ENCODE peak calls at places on chromosome 7, in four cellular contexts. Y is dorsolateral prefrontal cortex, E is ovary, G is prostate gland. U is an unnamed sample. For H3K27me3, the result is how much of the 10 kb centered on the place peaks cover.

GRCh38 chr7:107995184-107996071 is 7.5 kb downstream of the LAMB1 start:
- DNase-seq in Y (no peak), E (no peak), G (no peak), U (peak)

GRCh38 chr7:39904077-39904486 is 46.0 kb upstream of the CDK13 start:
- DNase-seq in Y (no peak), E (no peak), G (no peak), U (no peak)

GRCh38 chr7:9488555-9488954 is 1055.1 kb downstream of the NXPH1 start:
- DNase-seq in Y (no peak), E (no peak), G (no peak), U (no peak)

GRCh38 chr7:141660259-141660658 is 41.7 kb downstream of the DENND11 start:
- DNase-seq in Y (no peak), E (no peak), G (no peak), U (no peak)

GRCh38 chr7:91357929-91358328 is 93.7 kb downstream of the FZD1 start:
- DNase-seq in Y (no peak), E (no peak), G (peak), U (no peak)

GRCh38 chr7:40986351-40986873 is 716.5 kb downstream of the INHBA start:
- DNase-seq in Y (no peak), E (no peak), G (no peak), U (no peak)

GRCh38 chr7:74373536-74373935 is 80.2 kb upstream of the GTF2IRD1 start:
- DNase-seq in Y (no peak), E (no peak), G (no peak), U (no peak)

GRCh38 chr7:148856035-148856881 is 27.8 kb downstream of the EZH2 start:
- DNase-seq in Y (no peak), E (no peak), G (peak), U (peak)

GRCh38 chr7:116665447-116665996 is 6.5 kb upstream of the MET start:
- DNase-seq in Y (no peak), E (no peak), G (no peak), U (no peak)

GRCh38 chr7:131365876-131366275 is 38.2 kb downstream of the MKLN1 start:
- DNase-seq in Y (no peak), E (no peak), G (no peak), U (no peak)

GRCh38 chr7:123649956-123650355 is 5.7 kb upstream of the LMOD2 start:
- DNase-seq in Y (no peak), E (no peak), G (no peak), U (no peak)

GRCh38 chr7:2149672-2150444 is 82.9 kb downstream of the MAD1L1 start:
- DNase-seq in Y (no peak), E (no peak), G (no peak), U (no peak)

GRCh38 chr7:57203161-57203791 is 71.0 kb upstream of the ZNF479 start:
- DNase-seq in Y (peak), E (no peak), G (no peak), U (no peak)

GRCh38 chr7:101108961-101109360 is 17.9 kb upstream of the SERPINE1 start:
- DNase-seq in Y (no peak), E (no peak), G (no peak), U (no peak)

GRCh38 chr7:151179946-151180345 is 7.1 kb downstream of the ASB10 start:
- DNase-seq in Y (no peak), E (no peak), G (no peak), U (peak)

GRCh38 chr7:150453186-150453585 is 2.8 kb downstream of the GIMAP8 start:
- DNase-seq in Y (no peak), E (no peak), G (no peak), U (no peak)

GRCh38 chr7:2945171-2945570 is 98.5 kb downstream of the CARD11 start:
- DNase-seq in Y (no peak), E (no peak), G (no peak), U (no peak)

GRCh38 chr7:151432658-151433521 is 7.1 kb downstream of the CRYGN start:
- DNase-seq in Y (no peak), E (peak), G (no peak), U (peak)

GRCh38 chr7:2738766-2739549 is 51.0 kb downstream of the AMZ1 start:
- DNase-seq in Y (no peak), E (peak), G (no peak), U (peak)

GRCh38 chr7:80997841-80998240 is 79.0 kb upstream of the SEMA3C start:
- DNase-seq in Y (no peak), E (no peak), G (no peak), U (no peak)

GRCh38 chr7:36191292-36191920 is 38.4 kb downstream of the EEPD1 start:
- DNase-seq in Y (no peak), E (peak), G (no peak), U (no peak)

GRCh38 chr7:107945332-107945731 is 54.3 kb downstream of the DLD start:
- DNase-seq in Y (no peak), E (no peak), G (no peak), U (no peak)

GRCh38 chr7:55309040-55309991 is 55.8 kb upstream of the LANCL2 start:
- DNase-seq in Y (no peak), E (no peak), G (no peak), U (no peak)

GRCh38 chr7:116249969-116250553 is 39.7 kb downstream of the TES start:
- DNase-seq in Y (no peak), E (no peak), G (no peak), U (peak)

GRCh38 chr7:96720843-96721242 is 11.2 kb upstream of the SEM1 start:
- DNase-seq in Y (no peak), E (peak), G (peak), U (no peak)

GRCh38 chr7:136501151-136501550 is 367.3 kb upstream of the CHRM2 start:
- DNase-seq in Y (no peak), E (no peak), G (no peak), U (no peak)

GRCh38 chr7:112122835-112123234 is 83.4 kb downstream of the DOCK4 start:
- DNase-seq in Y (no peak), E (no peak), G (no peak), U (no peak)

GRCh38 chr7:16421333-16422099 is at the start of gene CRPPA:
- DNase-seq in Y (no peak), E (peak), G (peak), U (peak)

GRCh38 chr7:3234851-3235250 is 66.2 kb upstream of the SDK1 start:
- DNase-seq in Y (no peak), E (no peak), G (no peak), U (no peak)

GRCh38 chr7:113263749-113264148 is 145.4 kb upstream of the SMIM30 start:
- DNase-seq in Y (no peak), E (no peak), G (no peak), U (no peak)

GRCh38 chr7:106290319-106290718 is 5.5 kb upstream of the NAMPT start:
- DNase-seq in Y (no peak), E (no peak), G (no peak), U (no peak)

GRCh38 chr7:130865408-130866236 is 131.6 kb upstream of the KLF14 start:
- DNase-seq in Y (no peak), E (no peak), G (no peak), U (peak)

DNA sequence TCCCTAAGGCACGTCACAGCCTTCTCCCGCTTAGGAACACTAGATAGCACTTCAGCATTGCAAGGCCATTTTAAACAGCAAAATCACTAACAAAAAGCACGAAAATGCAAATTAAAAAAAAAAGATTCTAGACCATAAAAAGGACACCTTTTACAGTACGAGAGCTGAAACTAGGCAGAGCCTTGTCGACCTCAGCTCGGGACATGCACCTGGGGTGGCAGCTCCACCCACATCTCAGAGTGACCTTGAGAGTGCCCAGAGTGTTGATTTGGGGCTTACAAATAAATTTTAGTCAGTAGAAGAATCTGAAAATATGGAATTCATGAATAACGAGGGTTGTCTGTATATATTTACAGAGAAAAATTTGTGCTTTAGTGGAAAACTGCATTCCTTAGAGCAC is 1.1 kb downstream of the MRPS24 start:
- DNase-seq in Y (no peak), E (no peak), G (no peak), U (no peak)
- H3K4me3 ChIP-seq in Y (peak), E (no peak), G (no peak), U (peak)

GRCh38 chr7:157687158-157687557 is 350.4 kb downstream of the DNAJB6 start:
- DNase-seq in Y (no peak), E (no peak), G (no peak), U (no peak)
- H3K27me3 ChIP-seq in Y (under half), E (under half), G (half or more), U (half or more)

GRCh38 chr7:102291056-102291915 is 4.6 kb downstream of the SH2B2 start:
- DNase-seq in Y (no peak), E (no peak), G (no peak), U (peak)
- H3K4me3 ChIP-seq in Y (no peak), E (no peak), G (no peak), U (no peak)

GRCh38 chr7:128679920-128680319 is 7.8 kb downstream of the GARIN1A start:
- DNase-seq in Y (no peak), E (no peak), G (no peak), U (no peak)
- H3K27me3 ChIP-seq in Y (under half), E (under half), G (under half), U (under half)

DNA sequence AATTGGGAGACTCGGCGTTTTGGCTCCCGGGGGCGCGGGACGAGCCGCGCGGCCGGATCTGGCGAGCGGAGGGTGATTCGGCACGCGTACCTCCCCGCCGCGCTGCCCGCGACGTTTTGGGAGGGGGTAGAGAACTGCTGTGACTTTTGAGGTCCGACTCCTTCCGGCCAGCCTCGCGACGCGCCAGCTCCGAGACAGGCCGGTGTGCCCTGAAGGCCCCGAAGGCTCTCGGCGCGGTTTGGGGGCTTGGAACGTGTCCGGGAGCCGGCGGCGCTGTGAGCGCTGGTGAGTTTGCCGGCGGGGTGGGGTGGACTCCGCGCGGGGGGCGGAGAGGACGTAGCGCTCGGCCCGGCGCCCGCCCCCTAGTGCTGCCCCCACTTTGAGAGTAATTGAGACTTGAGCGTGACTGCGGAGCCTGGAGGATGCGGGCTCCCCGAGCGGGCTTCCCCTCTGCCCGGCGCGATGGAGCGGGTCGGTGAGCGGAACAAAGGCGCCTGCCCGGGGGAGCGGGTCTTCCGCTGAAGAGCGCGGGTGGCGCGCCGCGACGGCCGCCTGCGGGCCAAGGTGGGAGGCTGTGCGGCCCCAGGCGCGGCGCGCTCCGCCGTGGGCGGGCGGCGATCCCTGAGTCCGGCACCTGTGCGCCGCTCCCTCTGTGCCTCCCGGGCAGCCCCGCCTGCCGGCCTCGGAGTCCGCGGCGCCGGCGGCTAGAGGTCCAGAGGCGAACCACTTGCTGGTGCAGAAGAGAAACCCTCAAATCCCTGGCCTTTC is at the start of gene GALNT17:
- DNase-seq in Y (peak), E (peak), G (peak), U (peak)
- H3K4me3 ChIP-seq in Y (peak), E (peak), G (peak), U (peak)

GRCh38 chr7:157027568-157028527 is 17.4 kb upstream of the MNX1 start:
- DNase-seq in Y (no peak), E (no peak), G (no peak), U (peak)

GRCh38 chr7:157022681-157023588 is 12.5 kb upstream of the MNX1 start:
- DNase-seq in Y (no peak), E (no peak), G (no peak), U (peak)

GRCh38 chr7:157023589-157023905 is 13.1 kb upstream of the MNX1 start:
- DNase-seq in Y (no peak), E (no peak), G (no peak), U (no peak)

GRCh38 chr7:157021893-157022680 is 11.6 kb upstream of the MNX1 start:
- DNase-seq in Y (no peak), E (no peak), G (no peak), U (peak)

GRCh38 chr7:157024716-157025115 is 14.3 kb upstream of the MNX1 start:
- DNase-seq in Y (no peak), E (no peak), G (no peak), U (no peak)
- H3K27me3 ChIP-seq in Y (half or more), E (under half), G (under half), U (half or more)

GRCh38 chr7:50667789-50668226 is 102.6 kb upstream of the DDC start:
- DNase-seq in Y (no peak), E (peak), G (no peak), U (no peak)
- H3K4me3 ChIP-seq in Y (no peak), E (no peak), G (no peak), U (no peak)

DNA sequence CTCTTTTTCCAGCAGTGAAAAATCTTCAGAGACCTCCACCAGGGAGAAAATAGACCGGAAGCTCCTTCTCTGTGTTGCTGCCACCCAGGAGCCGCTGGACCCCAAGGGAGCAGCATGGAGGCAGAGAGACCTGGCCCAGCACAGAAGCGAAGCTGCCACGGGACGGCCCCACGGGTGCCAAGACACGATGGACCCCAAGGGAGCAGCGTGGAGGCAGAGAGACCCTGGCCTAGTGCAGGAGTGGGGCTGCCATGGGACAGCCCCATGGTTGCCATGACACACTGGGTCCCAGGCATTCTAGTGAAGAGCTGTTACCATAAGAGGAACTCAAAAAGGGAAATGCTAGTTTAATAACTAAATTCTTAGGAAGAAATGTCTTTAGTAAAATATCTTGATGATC is 186.3 kb downstream of the PTPRN2 start:
- DNase-seq in Y (no peak), E (no peak), G (no peak), U (no peak)
- H3K27me3 ChIP-seq in Y (under half), E (under half), G (under half), U (under half)

GRCh38 chr7:29146082-29146706 is at the start of gene CPVL:
- DNase-seq in Y (no peak), E (peak), G (peak), U (peak)
- H3K4me3 ChIP-seq in Y (peak), E (peak), G (peak), U (peak)

U was measured in H7.